ENCODE peak calls at places on chromosomes 1 and 21, in five cellular contexts. A, U, I, E and K are unnamed samples.
A peak's percentile ranks its signal among the peaks of the same experiment; 100 is the strongest.

GRCh38 chr1:179229214-179230140 is at the start of gene ABL2:
- DNase-seq in E (peak; percentile 18), A (peak; percentile 79), U (peak; percentile 87), I (no peak), K (peak; percentile 35)

GRCh38 chr1:117697220-117697781 is 91.5 kb downstream of the TENT5C start:
- DNase-seq in E (no peak), I (no peak), U (no peak), A (no peak), K (no peak)

GRCh38 chr1:208159542-208160258 is 84.5 kb downstream of the PLXNA2 start:
- DNase-seq in I (no peak), E (no peak), U (no peak), A (no peak), K (no peak)

GRCh38 chr1:74467786-74468377 is 44.5 kb downstream of the LRRC53 start:
- DNase-seq in I (no peak), A (no peak), E (no peak), U (no peak), K (no peak)

GRCh38 chr1:69982992-69983391 is 222.4 kb downstream of the LRRC40 start:
- DNase-seq in A (no peak), I (no peak), U (peak; percentile 26), E (no peak), K (no peak)

GRCh38 chr1:29541641-29542040 is 305.3 kb downstream of the PTPRU start:
- DNase-seq in U (no peak), I (no peak), A (no peak), E (no peak), K (no peak)

GRCh38 chr1:47418681-47419272 is 2.7 kb downstream of the FOXE3 start:
- DNase-seq in E (no peak), A (no peak), U (no peak), I (no peak), K (no peak)

GRCh38 chr1:85623061-85623471 is 42.5 kb downstream of the CCN1 start:
- DNase-seq in U (no peak), A (no peak), E (no peak), I (no peak), K (no peak)

GRCh38 chr1:43975249-43975961 is 645 bp downstream of the ATP6V0B start:
- DNase-seq in U (no peak), A (no peak), E (no peak), I (no peak), K (no peak)

GRCh38 chr1:229621663-229622062 is 4.3 kb downstream of the TAF5L start:
- DNase-seq in I (no peak), E (no peak), A (no peak), U (no peak), K (no peak)

GRCh38 chr1:9044241-9044640 is 18.0 kb upstream of the SLC2A7 start:
- DNase-seq in U (no peak), I (no peak), E (no peak), A (no peak), K (no peak)

GRCh38 chr1:20184481-20184900 is 1.4 kb upstream of the UBXN10 start:
- DNase-seq in I (no peak), A (no peak), U (no peak), E (peak; percentile 49), K (no peak)

GRCh38 chr1:3625151-3625907 is 514 bp downstream of the TPRG1L start:
- DNase-seq in A (no peak), U (peak; percentile 52), I (no peak), E (peak; percentile 64), K (no peak)

GRCh38 chr1:52060822-52061221 is 4.7 kb downstream of the BTF3L4 start:
- DNase-seq in A (no peak), I (no peak), U (no peak), E (no peak), K (no peak)

GRCh38 chr1:41542196-41542955 is 57.9 kb upstream of the EDN2 start:
- DNase-seq in U (no peak), I (no peak), A (no peak), E (no peak), K (no peak)

GRCh38 chr1:9942399-9942938 is 722 bp downstream of the LZIC start:
- DNase-seq in I (peak; percentile 55), U (peak; percentile 57), E (peak; percentile 58), A (no peak), K (no peak)

GRCh38 chr1:155254228-155254713 is 1.0 kb downstream of the ENTREP3 start:
- DNase-seq in U (no peak), E (no peak), A (no peak), I (no peak), K (no peak)

GRCh38 chr1:95679262-95679661 is 445.3 kb downstream of the RWDD3 start:
- DNase-seq in U (no peak), E (no peak), A (no peak), I (no peak), K (no peak)

GRCh38 chr21:45631540-45631939 is 12.0 kb upstream of the PCBP3 start:
- DNase-seq in I (no peak), A (no peak), E (no peak), U (no peak), K (no peak)

GRCh38 chr1:2845874-2846273 is 44.4 kb upstream of the TTC34 start:
- DNase-seq in A (no peak), E (no peak), U (no peak), I (no peak), K (no peak)

GRCh38 chr1:71706030-71706671 is 576.2 kb downstream of the NEGR1 start:
- DNase-seq in E (no peak), I (no peak), U (no peak), A (no peak), K (no peak)

GRCh38 chr21:44391345-44392091 is 38.1 kb downstream of the TRPM2 start:
- DNase-seq in A (no peak), E (no peak), U (no peak), I (no peak), K (no peak)
- TF ChIP-seq SUZ12 in A (no peak), E (no peak), U (no peak), I (no peak), K (no peak)

DNA sequence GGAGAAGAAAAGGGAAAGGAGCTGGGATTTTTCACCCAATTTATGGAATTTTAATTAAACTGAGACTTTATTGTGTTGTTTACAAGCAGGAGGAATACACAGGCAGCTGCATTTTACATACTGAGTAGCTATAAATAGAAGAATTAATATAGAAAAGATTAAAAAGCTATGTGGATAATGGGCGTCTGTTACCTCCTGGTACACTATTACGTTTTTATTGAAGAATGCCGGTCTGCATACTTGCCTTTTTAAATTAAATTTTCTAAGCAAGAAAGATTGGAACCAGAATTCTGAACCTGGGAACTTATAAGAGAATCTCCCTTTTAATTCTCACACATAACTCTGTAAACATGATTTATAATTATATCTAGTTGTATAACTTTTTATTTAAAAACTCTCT is 52.1 kb upstream of the CACHD1 start:
- DNase-seq in E (no peak), I (no peak), A (no peak), U (no peak), K (no peak)
- TF ChIP-seq SUZ12 in E (no peak), I (no peak), A (no peak), U (no peak), K (no peak)

GRCh38 chr21:34365794-34366193 is 2.0 kb downstream of the KCNE2 start:
- DNase-seq in E (peak; percentile 17), U (no peak), A (peak; percentile 24), I (no peak), K (no peak)
- TF ChIP-seq SUZ12 in E (no peak), U (no peak), A (no peak), I (no peak), K (no peak)

GRCh38 chr1:152005360-152005912 is 11.8 kb upstream of the S100A10 start:
- DNase-seq in A (no peak), E (no peak), U (no peak), I (no peak), K (no peak)

GRCh38 chr1:152001631-152002584 is 8.2 kb upstream of the S100A10 start:
- DNase-seq in U (peak; percentile 81), I (no peak), E (peak; percentile 72), A (peak; percentile 88), K (peak; percentile 89)

GRCh38 chr1:152000989-152001630 is 7.5 kb upstream of the S100A10 start:
- DNase-seq in A (no peak), I (no peak), U (no peak), E (no peak), K (no peak)

GRCh38 chr1:152002960-152003359 is 9.3 kb upstream of the S100A10 start:
- DNase-seq in E (no peak), U (no peak), A (no peak), I (no peak), K (no peak)

DNA sequence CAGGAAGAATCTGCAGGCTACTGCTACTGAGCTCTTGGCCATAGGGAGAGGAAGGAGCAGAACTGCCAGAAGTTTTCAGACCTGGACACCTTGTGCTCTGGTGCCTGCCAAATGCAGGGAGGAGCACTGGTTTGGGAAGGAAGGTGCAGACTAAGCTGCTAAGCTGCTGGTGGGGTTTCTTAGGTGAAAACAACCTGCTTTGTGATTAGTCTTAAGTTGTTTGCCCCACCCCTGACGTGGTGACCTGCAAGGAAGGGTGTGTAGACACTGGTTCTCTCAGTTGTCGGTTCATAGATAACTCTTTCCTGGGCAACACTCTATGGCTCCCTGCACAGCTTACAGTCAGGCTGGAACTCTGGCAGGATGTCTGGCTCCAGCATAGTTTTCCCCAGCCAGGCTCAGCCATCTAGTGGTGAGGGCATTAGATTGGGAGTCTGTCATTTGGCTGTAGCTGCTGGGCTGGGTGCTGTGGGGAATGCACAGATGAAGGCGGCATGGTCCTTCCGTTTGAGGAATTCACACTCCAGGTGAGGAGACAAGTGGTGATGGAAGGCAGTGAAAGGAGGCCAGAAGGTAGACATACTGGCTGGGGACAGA is 10.3 kb upstream of the S100A10 start:
- DNase-seq in E (no peak), I (no peak), A (no peak), U (no peak), K (no peak)
- TF ChIP-seq SUZ12 in E (no peak), I (no peak), A (no peak), U (no peak), K (no peak)

GRCh38 chr1:79197421-79197820 is 190.9 kb upstream of the ADGRL4 start:
- DNase-seq in I (no peak), E (no peak), U (peak; percentile 19), A (no peak), K (peak; percentile 23)
- TF ChIP-seq SUZ12 in I (no peak), E (no peak), U (no peak), A (no peak), K (no peak)

GRCh38 chr1:216499581-216500272 is 76.5 kb upstream of the USH2A start:
- DNase-seq in U (no peak), I (no peak), E (peak; percentile 64), A (no peak), K (no peak)

GRCh38 chr1:216500273-216500967 is 77.2 kb upstream of the USH2A start:
- DNase-seq in I (no peak), U (no peak), E (peak; percentile 2), A (no peak), K (no peak)

GRCh38 chr1:216498277-216498676 is 75.0 kb upstream of the USH2A start:
- DNase-seq in I (no peak), A (no peak), E (no peak), U (no peak), K (no peak)

GRCh38 chr1:216502528-216503162 is 79.4 kb upstream of the USH2A start:
- DNase-seq in U (no peak), A (no peak), E (no peak), I (no peak), K (peak; percentile 16)
- TF ChIP-seq SUZ12 in U (no peak), A (no peak), E (no peak), I (no peak), K (no peak)